ENCODE peak calls at places on chromosomes 12 and 14, in ten cellular contexts. K is ACHN; J is tibial artery; D is left kidney; M is GM10248; E is activated CD4-positive, alpha-beta T cell treated with anti-CD3 and anti-CD28 coated beads, Interleukin-2, amount 50 U/mL, for 24 hours; G is left lung; C is H54; S is stimulated activated CD8-positive, alpha-beta memory T cell treated with anti-CD3 and anti-CD28 coated beads, Interleukin-4, amount 100 ng/mL, for 1 hour; Q is NAMALWA. P is an unnamed sample.
A peak's percentile ranks its signal among the peaks of the same experiment; 100 is the strongest.

GRCh38 chr12:49671051-49671765 is 36.0 kb downstream of the FMNL3 start:
- DNase-seq in K (no peak), J (no peak), D (no peak), M (no peak), E (no peak), G (no peak), C (no peak), S (peak; percentile 36), Q (peak; percentile 37), P (peak; percentile 84)

GRCh38 chr12:104122298-104122697 is 15.7 kb downstream of the NFYB start:
- DNase-seq in K (no peak), J (no peak), D (no peak), M (no peak), E (no peak), G (no peak), C (no peak), S (no peak), Q (no peak), P (no peak)

GRCh38 chr12:124474709-124475108 is 92.7 kb downstream of the NCOR2 start:
- DNase-seq in K (no peak), J (no peak), D (no peak), M (no peak), E (no peak), G (peak; percentile 58), C (no peak), S (no peak), Q (no peak), P (no peak)

GRCh38 chr14:67773844-67774377 is 42.5 kb downstream of the ZFYVE26 start:
- DNase-seq in K (no peak), J (no peak), D (no peak), M (no peak), E (no peak), G (no peak), C (no peak), S (no peak), Q (no peak), P (no peak)

GRCh38 chr12:100473716-100474150 is at the start of gene NR1H4:
- DNase-seq in K (peak; percentile 99), J (no peak), D (peak; percentile 16), M (no peak), E (no peak), G (no peak), C (peak; percentile 8), S (no peak), Q (no peak), P (no peak)

GRCh38 chr14:102902086-102902485 is 20.4 kb upstream of the AMN start:
- DNase-seq in K (no peak), J (no peak), D (no peak), M (no peak), E (no peak), G (no peak), C (no peak), S (no peak), Q (no peak), P (peak; percentile 52)

GRCh38 chr14:101065696-101066694 is 162.5 kb upstream of the RTL1 start:
- DNase-seq in K (no peak), J (peak; percentile 55), D (no peak), M (no peak), E (no peak), G (peak; percentile 57), C (no peak), S (no peak), Q (no peak), P (peak; percentile 19)

GRCh38 chr14:25118671-25119070 is 68.7 kb upstream of the STXBP6 start:
- DNase-seq in K (no peak), J (no peak), D (no peak), M (no peak), E (no peak), G (no peak), C (no peak), S (no peak), Q (no peak), P (no peak)

GRCh38 chr12:109877504-109878246 is 2.7 kb downstream of the GLTP start:
- DNase-seq in K (no peak), J (no peak), D (no peak), M (no peak), E (no peak), G (no peak), C (no peak), S (no peak), Q (no peak), P (no peak)

GRCh38 chr12:53061404-53062010 is 11.6 kb downstream of the TNS2 start:
- DNase-seq in K (peak; percentile 24), J (peak; percentile 72), D (no peak), M (no peak), E (no peak), G (peak; percentile 82), C (no peak), S (no peak), Q (peak; percentile 44), P (peak; percentile 54)

GRCh38 chr12:95440401-95440800 is 33.6 kb upstream of the METAP2 start:
- DNase-seq in K (no peak), J (no peak), D (peak; percentile 18), M (no peak), E (no peak), G (no peak), C (no peak), S (no peak), Q (no peak), P (no peak)

GRCh38 chr12:30678221-30678620 is 17.4 kb downstream of the IPO8 start:
- DNase-seq in K (no peak), J (no peak), D (no peak), M (no peak), E (no peak), G (no peak), C (no peak), S (no peak), Q (no peak), P (no peak)

GRCh38 chr12:66129934-66130266 is 650 bp downstream of the LLPH start:
- DNase-seq in K (peak; percentile 45), J (no peak), D (peak; percentile 41), M (no peak), E (no peak), G (no peak), C (no peak), S (no peak), Q (no peak), P (no peak)

GRCh38 chr12:16939871-16940306 is 333.9 kb upstream of the LMO3 start:
- DNase-seq in K (peak; percentile 95), J (no peak), D (peak; percentile 72), M (peak; percentile 46), E (no peak), G (no peak), C (peak; percentile 19), S (no peak), Q (peak; percentile 93), P (no peak)

GRCh38 chr14:74551903-74552371 is 58.4 kb downstream of the ISCA2 start:
- DNase-seq in K (no peak), J (peak; percentile 82), D (no peak), M (no peak), E (no peak), G (no peak), C (no peak), S (no peak), Q (no peak), P (no peak)

GRCh38 chr12:65495233-65495632 is 216.8 kb downstream of the MSRB3 start:
- DNase-seq in K (peak; percentile 85), J (no peak), D (no peak), M (no peak), E (no peak), G (no peak), C (peak; percentile 70), S (no peak), Q (no peak), P (no peak)

GRCh38 chr12:6201199-6201608 is 1.0 kb downstream of the CD9 start:
- DNase-seq in K (peak; percentile 69), J (no peak), D (peak; percentile 86), M (no peak), E (no peak), G (no peak), C (no peak), S (no peak), Q (no peak), P (no peak)

GRCh38 chr12:48694038-48694437 is 12.0 kb upstream of the KANSL2 start:
- DNase-seq in K (no peak), J (no peak), D (no peak), M (no peak), E (no peak), G (no peak), C (no peak), S (no peak), Q (no peak), P (no peak)

GRCh38 chr12:18165422-18165871 is 75.5 kb upstream of the RERGL start:
- DNase-seq in K (peak; percentile 83), J (no peak), D (peak; percentile 84), M (peak; percentile 18), E (no peak), G (no peak), C (peak; percentile 3), S (no peak), Q (peak; percentile 81), P (no peak)

GRCh38 chr14:67413806-67414769 is 2.1 kb upstream of the PLEK2 start:
- DNase-seq in K (peak; percentile 68), J (no peak), D (no peak), M (no peak), E (no peak), G (no peak), C (peak; percentile 81), S (no peak), Q (no peak), P (peak; percentile 76)

GRCh38 chr12:16346931-16347330 is 514 bp upstream of the MGST1 start:
- DNase-seq in K (peak; percentile 22), J (no peak), D (no peak), M (no peak), E (no peak), G (no peak), C (no peak), S (no peak), Q (peak; percentile 14), P (no peak)

GRCh38 chr12:60421741-60422140 is 825.9 kb downstream of the SLC16A7 start:
- DNase-seq in K (peak; percentile 29), J (no peak), D (no peak), M (no peak), E (no peak), G (no peak), C (no peak), S (no peak), Q (no peak), P (no peak)

GRCh38 chr14:68792022-68792829 is 641 bp downstream of the ZFP36L1 start:
- DNase-seq in K (no peak), J (peak; percentile 76), D (peak; percentile 48), M (peak; percentile 23), E (no peak), G (no peak), C (no peak), S (no peak), Q (peak; percentile 42), P (peak; percentile 78)

GRCh38 chr14:102320033-102320660 is 601 bp downstream of the ZNF839 start:
- DNase-seq in K (peak; percentile 37), J (peak; percentile 78), D (peak; percentile 72), M (peak; percentile 43), E (no peak), G (no peak), C (no peak), S (no peak), Q (peak; percentile 64), P (peak; percentile 82)

GRCh38 chr12:48977290-48978281 is 536 bp upstream of the WNT1 start:
- DNase-seq in K (peak; percentile 72), J (no peak), D (peak; percentile 86), M (peak; percentile 87), E (peak; percentile 68), G (peak; percentile 95), C (no peak), S (peak; percentile 63), Q (peak; percentile 75), P (peak; percentile 93)

GRCh38 chr14:39704581-39704980 is 272.3 kb upstream of the FBXO33 start:
- DNase-seq in K (no peak), J (no peak), D (no peak), M (no peak), E (no peak), G (no peak), C (no peak), S (no peak), Q (no peak), P (no peak)

GRCh38 chr14:31435276-31435675 is 14.9 kb upstream of the HEATR5A start:
- DNase-seq in K (no peak), J (no peak), D (no peak), M (no peak), E (no peak), G (no peak), C (no peak), S (no peak), Q (no peak), P (no peak)

GRCh38 chr12:47843226-47843980 is 23.7 kb upstream of the HDAC7 start:
- DNase-seq in K (peak; percentile 85), J (peak; percentile 63), D (peak; percentile 71), M (no peak), E (no peak), G (no peak), C (no peak), S (no peak), Q (no peak), P (no peak)

P was measured in activated effector memory CD4-positive, alpha-beta T cell treated with anti-CD3 and anti-CD28 coated beads, Interleukin-2, amount 50 U/mL, for 16 hours.